ENCODE peak calls at places on chromosomes 13 and 19, in ten cellular contexts. One of them, this sample, is unnamed.

GRCh38 chr13:30415430-30416030 is 6.8 kb upstream of the UBE2L5 start:
- DNase-seq in CD8-positive, alpha-beta T cell: no peak
- DNase-seq in cardiac muscle cell: no peak
- DNase-seq in WTC11: no peak
- DNase-seq in AG09309: no peak
- DNase-seq in GM12865: peak
- DNase-seq in astrocyte: peak
- DNase-seq in H9: no peak
- DNase-seq in cardiac fibroblast: peak
- DNase-seq in tibial artery: no peak
- DNase-seq in this sample: no peak

GRCh38 chr19:13363235-13363634 is 143.0 kb downstream of the CACNA1A start:
- DNase-seq in CD8-positive, alpha-beta T cell: no peak
- DNase-seq in cardiac muscle cell: no peak
- DNase-seq in WTC11: no peak
- DNase-seq in AG09309: no peak
- DNase-seq in GM12865: no peak
- DNase-seq in astrocyte: no peak
- DNase-seq in H9: no peak
- DNase-seq in cardiac fibroblast: no peak
- DNase-seq in tibial artery: no peak
- DNase-seq in this sample: no peak

GRCh38 chr19:40418040-40418439 is 4.9 kb upstream of the PRX start:
- DNase-seq in CD8-positive, alpha-beta T cell: no peak
- DNase-seq in cardiac muscle cell: no peak
- DNase-seq in WTC11: no peak
- DNase-seq in AG09309: no peak
- DNase-seq in GM12865: no peak
- DNase-seq in astrocyte: no peak
- DNase-seq in H9: no peak
- DNase-seq in cardiac fibroblast: no peak
- DNase-seq in tibial artery: no peak
- DNase-seq in this sample: no peak

GRCh38 chr13:30362869-30363268 is 55.5 kb upstream of the KATNAL1 start:
- DNase-seq in CD8-positive, alpha-beta T cell: no peak
- DNase-seq in cardiac muscle cell: no peak
- DNase-seq in WTC11: no peak
- DNase-seq in AG09309: no peak
- DNase-seq in GM12865: no peak
- DNase-seq in astrocyte: no peak
- DNase-seq in H9: no peak
- DNase-seq in cardiac fibroblast: no peak
- DNase-seq in tibial artery: no peak
- DNase-seq in this sample: no peak

GRCh38 chr19:3365447-3366103 is 808 bp upstream of the NFIC start:
- DNase-seq in CD8-positive, alpha-beta T cell: no peak
- DNase-seq in cardiac muscle cell: no peak
- DNase-seq in WTC11: no peak
- DNase-seq in AG09309: no peak
- DNase-seq in GM12865: peak
- DNase-seq in astrocyte: peak
- DNase-seq in H9: peak
- DNase-seq in cardiac fibroblast: peak
- DNase-seq in tibial artery: peak
- DNase-seq in this sample: no peak

GRCh38 chr19:47742636-47743035 is 2.7 kb upstream of the NOP53 start:
- DNase-seq in CD8-positive, alpha-beta T cell: no peak
- DNase-seq in cardiac muscle cell: no peak
- DNase-seq in WTC11: no peak
- DNase-seq in AG09309: no peak
- DNase-seq in GM12865: no peak
- DNase-seq in astrocyte: peak
- DNase-seq in H9: no peak
- DNase-seq in cardiac fibroblast: no peak
- DNase-seq in tibial artery: peak
- DNase-seq in this sample: no peak

GRCh38 chr13:23979361-23980159 is 82.3 kb upstream of the C1QTNF9B start:
- DNase-seq in CD8-positive, alpha-beta T cell: no peak
- DNase-seq in cardiac muscle cell: peak
- DNase-seq in WTC11: peak
- DNase-seq in AG09309: no peak
- DNase-seq in GM12865: peak
- DNase-seq in astrocyte: peak
- DNase-seq in H9: peak
- DNase-seq in cardiac fibroblast: peak
- DNase-seq in tibial artery: peak
- DNase-seq in this sample: peak

GRCh38 chr19:755063-755462 is 4.2 kb downstream of the MISP start:
- DNase-seq in CD8-positive, alpha-beta T cell: no peak
- DNase-seq in cardiac muscle cell: no peak
- DNase-seq in WTC11: no peak
- DNase-seq in AG09309: no peak
- DNase-seq in GM12865: no peak
- DNase-seq in astrocyte: no peak
- DNase-seq in H9: no peak
- DNase-seq in cardiac fibroblast: no peak
- DNase-seq in tibial artery: no peak
- DNase-seq in this sample: no peak

GRCh38 chr13:54029226-54029625 is 1000.6 kb downstream of the OLFM4 start:
- DNase-seq in CD8-positive, alpha-beta T cell: no peak
- DNase-seq in cardiac muscle cell: no peak
- DNase-seq in WTC11: no peak
- DNase-seq in AG09309: no peak
- DNase-seq in GM12865: peak
- DNase-seq in astrocyte: peak
- DNase-seq in H9: no peak
- DNase-seq in cardiac fibroblast: peak
- DNase-seq in tibial artery: no peak
- DNase-seq in this sample: no peak

GRCh38 chr13:38384171-38384570 is 34.5 kb downstream of the UFM1 start:
- DNase-seq in CD8-positive, alpha-beta T cell: no peak
- DNase-seq in cardiac muscle cell: no peak
- DNase-seq in WTC11: no peak
- DNase-seq in AG09309: no peak
- DNase-seq in GM12865: no peak
- DNase-seq in astrocyte: no peak
- DNase-seq in H9: no peak
- DNase-seq in cardiac fibroblast: no peak
- DNase-seq in tibial artery: no peak
- DNase-seq in this sample: no peak

DNA sequence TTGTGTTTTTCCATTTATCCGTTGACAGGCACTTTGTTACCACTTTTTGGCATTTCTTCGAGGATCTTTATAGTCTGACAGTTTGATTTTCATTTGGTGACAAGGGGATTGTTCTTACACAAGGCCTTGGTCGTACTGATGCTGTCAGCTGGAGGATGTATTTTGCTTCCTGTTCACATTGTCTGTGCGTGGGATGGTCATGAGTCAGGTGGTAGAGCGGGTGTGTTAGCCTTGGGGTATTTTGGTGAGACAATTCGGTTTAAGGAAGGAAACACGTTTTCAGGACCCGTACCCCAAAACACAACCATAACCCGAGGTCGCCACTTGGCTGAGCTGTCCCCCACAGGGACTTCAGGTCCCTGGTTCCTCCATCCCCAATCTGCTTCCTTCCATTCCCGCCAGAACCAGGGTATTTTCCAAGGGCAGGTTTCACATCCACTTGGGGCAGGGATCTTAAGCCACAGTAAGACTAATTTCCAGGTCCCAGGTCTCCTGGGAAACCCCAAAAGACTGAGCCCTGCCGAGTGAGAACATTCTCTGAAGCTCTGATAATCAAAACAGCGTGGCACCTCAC is 15.0 kb downstream of the MYO9B start:
- DNase-seq in CD8-positive, alpha-beta T cell: no peak
- DNase-seq in cardiac muscle cell: no peak
- DNase-seq in WTC11: no peak
- DNase-seq in AG09309: no peak
- DNase-seq in GM12865: no peak
- DNase-seq in astrocyte: peak
- DNase-seq in H9: no peak
- DNase-seq in cardiac fibroblast: peak
- DNase-seq in tibial artery: no peak
- DNase-seq in this sample: no peak
- TF ChIP-seq CTCF in CD8-positive, alpha-beta T cell: no peak
- TF ChIP-seq CTCF in cardiac muscle cell: no peak
- TF ChIP-seq CTCF in WTC11: no peak
- TF ChIP-seq CTCF in AG09309: no peak
- TF ChIP-seq CTCF in GM12865: no peak
- TF ChIP-seq CTCF in astrocyte: no peak
- TF ChIP-seq CTCF in H9: no peak
- TF ChIP-seq CTCF in cardiac fibroblast: no peak
- TF ChIP-seq CTCF in tibial artery: no peak
- TF ChIP-seq CTCF in this sample: no peak

DNA sequence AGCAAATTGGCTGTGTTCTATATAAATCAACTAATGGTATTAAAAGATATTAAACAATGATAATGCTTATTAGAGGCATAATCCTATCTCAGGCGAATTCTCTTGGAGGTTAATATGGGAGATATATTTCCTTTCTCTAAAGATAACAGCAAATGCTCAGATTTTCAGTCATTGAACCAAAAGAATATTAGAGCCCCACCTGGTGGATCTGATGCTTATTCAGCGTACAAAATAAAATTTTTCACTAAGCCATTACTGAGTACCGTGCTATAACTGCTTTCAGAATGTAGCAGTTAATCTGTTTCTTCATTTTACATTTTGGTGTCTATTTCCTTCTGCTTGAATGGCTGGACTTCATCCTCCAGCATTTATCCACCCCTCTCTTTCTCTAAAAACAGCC is 143.3 kb upstream of the IPO5 start:
- DNase-seq in CD8-positive, alpha-beta T cell: no peak
- DNase-seq in cardiac muscle cell: peak
- DNase-seq in WTC11: no peak
- DNase-seq in AG09309: no peak
- DNase-seq in GM12865: no peak
- DNase-seq in astrocyte: no peak
- DNase-seq in H9: no peak
- DNase-seq in cardiac fibroblast: peak
- DNase-seq in tibial artery: no peak
- DNase-seq in this sample: no peak
- TF ChIP-seq CTCF in CD8-positive, alpha-beta T cell: no peak
- TF ChIP-seq CTCF in cardiac muscle cell: peak
- TF ChIP-seq CTCF in WTC11: no peak
- TF ChIP-seq CTCF in AG09309: peak
- TF ChIP-seq CTCF in GM12865: peak
- TF ChIP-seq CTCF in astrocyte: peak
- TF ChIP-seq CTCF in H9: peak
- TF ChIP-seq CTCF in cardiac fibroblast: peak
- TF ChIP-seq CTCF in tibial artery: peak
- TF ChIP-seq CTCF in this sample: peak

GRCh38 chr13:70333752-70334151 is 225.5 kb upstream of the KLHL1 start:
- DNase-seq in CD8-positive, alpha-beta T cell: no peak
- DNase-seq in cardiac muscle cell: no peak
- DNase-seq in WTC11: no peak
- DNase-seq in AG09309: no peak
- DNase-seq in GM12865: no peak
- DNase-seq in astrocyte: no peak
- DNase-seq in H9: no peak
- DNase-seq in cardiac fibroblast: no peak
- DNase-seq in tibial artery: no peak
- DNase-seq in this sample: no peak

GRCh38 chr13:70338608-70339007 is 230.4 kb upstream of the KLHL1 start:
- DNase-seq in CD8-positive, alpha-beta T cell: no peak
- DNase-seq in cardiac muscle cell: no peak
- DNase-seq in WTC11: no peak
- DNase-seq in AG09309: no peak
- DNase-seq in GM12865: no peak
- DNase-seq in astrocyte: no peak
- DNase-seq in H9: no peak
- DNase-seq in cardiac fibroblast: no peak
- DNase-seq in tibial artery: no peak
- DNase-seq in this sample: no peak

GRCh38 chr13:70339738-70340137 is 231.5 kb upstream of the KLHL1 start:
- DNase-seq in CD8-positive, alpha-beta T cell: no peak
- DNase-seq in cardiac muscle cell: peak
- DNase-seq in WTC11: peak
- DNase-seq in AG09309: no peak
- DNase-seq in GM12865: peak
- DNase-seq in astrocyte: no peak
- DNase-seq in H9: peak
- DNase-seq in cardiac fibroblast: peak
- DNase-seq in tibial artery: no peak
- DNase-seq in this sample: no peak
- TF ChIP-seq CTCF in CD8-positive, alpha-beta T cell: no peak
- TF ChIP-seq CTCF in cardiac muscle cell: no peak
- TF ChIP-seq CTCF in WTC11: peak
- TF ChIP-seq CTCF in AG09309: no peak
- TF ChIP-seq CTCF in GM12865: peak
- TF ChIP-seq CTCF in astrocyte: peak
- TF ChIP-seq CTCF in H9: peak
- TF ChIP-seq CTCF in cardiac fibroblast: peak
- TF ChIP-seq CTCF in tibial artery: no peak
- TF ChIP-seq CTCF in this sample: peak

GRCh38 chr13:44918323-44919102 is 70.8 kb downstream of the NUFIP1 start:
- DNase-seq in CD8-positive, alpha-beta T cell: peak
- DNase-seq in cardiac muscle cell: peak
- DNase-seq in WTC11: peak
- DNase-seq in AG09309: peak
- DNase-seq in GM12865: peak
- DNase-seq in astrocyte: peak
- DNase-seq in H9: peak
- DNase-seq in cardiac fibroblast: peak
- DNase-seq in tibial artery: peak
- DNase-seq in this sample: peak

GRCh38 chr13:44921931-44922758 is 67.1 kb downstream of the NUFIP1 start:
- DNase-seq in CD8-positive, alpha-beta T cell: no peak
- DNase-seq in cardiac muscle cell: peak
- DNase-seq in WTC11: no peak
- DNase-seq in AG09309: peak
- DNase-seq in GM12865: no peak
- DNase-seq in astrocyte: peak
- DNase-seq in H9: no peak
- DNase-seq in cardiac fibroblast: peak
- DNase-seq in tibial artery: peak
- DNase-seq in this sample: no peak

GRCh38 chr13:44921478-44921877 is 67.8 kb downstream of the NUFIP1 start:
- DNase-seq in CD8-positive, alpha-beta T cell: no peak
- DNase-seq in cardiac muscle cell: no peak
- DNase-seq in WTC11: no peak
- DNase-seq in AG09309: no peak
- DNase-seq in GM12865: no peak
- DNase-seq in astrocyte: no peak
- DNase-seq in H9: peak
- DNase-seq in cardiac fibroblast: no peak
- DNase-seq in tibial artery: no peak
- DNase-seq in this sample: no peak

GRCh38 chr13:44919103-44919804 is 70.0 kb downstream of the NUFIP1 start:
- DNase-seq in CD8-positive, alpha-beta T cell: no peak
- DNase-seq in cardiac muscle cell: no peak
- DNase-seq in WTC11: no peak
- DNase-seq in AG09309: no peak
- DNase-seq in GM12865: no peak
- DNase-seq in astrocyte: no peak
- DNase-seq in H9: no peak
- DNase-seq in cardiac fibroblast: no peak
- DNase-seq in tibial artery: no peak
- DNase-seq in this sample: no peak

DNA sequence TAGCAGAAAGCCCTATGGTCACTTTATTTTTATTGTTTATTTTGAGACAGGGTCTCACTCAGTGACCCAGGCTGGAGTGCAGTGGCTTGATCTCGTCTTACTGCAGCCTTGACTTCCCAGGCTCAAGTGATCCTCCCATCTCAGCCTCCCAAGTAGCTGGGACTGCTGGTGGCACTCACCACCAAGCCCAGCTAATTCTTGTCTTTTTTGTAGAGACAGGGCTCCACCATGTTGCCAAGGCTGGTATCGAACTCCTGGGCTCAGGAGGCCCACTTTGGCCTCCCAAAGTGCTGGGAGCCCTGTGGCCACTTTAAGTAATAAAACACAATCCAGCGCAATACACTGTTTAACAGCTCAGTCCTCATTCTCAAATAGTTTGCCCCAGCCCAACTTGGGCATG is 69.3 kb downstream of the NUFIP1 start:
- DNase-seq in CD8-positive, alpha-beta T cell: no peak
- DNase-seq in cardiac muscle cell: no peak
- DNase-seq in WTC11: no peak
- DNase-seq in AG09309: no peak
- DNase-seq in GM12865: peak
- DNase-seq in astrocyte: no peak
- DNase-seq in H9: no peak
- DNase-seq in cardiac fibroblast: no peak
- DNase-seq in tibial artery: no peak
- DNase-seq in this sample: no peak
- TF ChIP-seq CTCF in CD8-positive, alpha-beta T cell: no peak
- TF ChIP-seq CTCF in cardiac muscle cell: no peak
- TF ChIP-seq CTCF in WTC11: no peak
- TF ChIP-seq CTCF in AG09309: no peak
- TF ChIP-seq CTCF in GM12865: no peak
- TF ChIP-seq CTCF in astrocyte: no peak
- TF ChIP-seq CTCF in H9: no peak
- TF ChIP-seq CTCF in cardiac fibroblast: no peak
- TF ChIP-seq CTCF in tibial artery: no peak
- TF ChIP-seq CTCF in this sample: no peak